ENCODE peak calls at places on chromosome 12, in four cellular contexts. Z is kidney; T is iPS-NIHi11; R is naive thymus-derived CD4-positive, alpha-beta T cell. Q is an unnamed sample.
A peak's percentile ranks its signal among the peaks of the same experiment; 100 is the strongest.

GRCh38 chr12:46167412-46167811 is 101.4 kb downstream of the SLC38A1 start:
- DNase-seq in Z (no peak), T (no peak), R (no peak), Q (no peak)

GRCh38 chr12:92403210-92404175 is 257.8 kb upstream of the BTG1 start:
- DNase-seq in Z (no peak), T (no peak), R (peak; percentile 50), Q (no peak)

GRCh38 chr12:7374423-7375144 is 69.4 kb downstream of the CD163L1 start:
- DNase-seq in Z (peak; percentile 58), T (peak; percentile 78), R (no peak), Q (peak; percentile 80)

GRCh38 chr12:25694072-25694471 is 141.0 kb upstream of the LMNTD1 start:
- DNase-seq in Z (no peak), T (no peak), R (no peak), Q (no peak)

GRCh38 chr12:116152268-116152667 is 125.2 kb downstream of the MED13L start:
- DNase-seq in Z (no peak), T (no peak), R (no peak), Q (no peak)

GRCh38 chr12:70074510-70074909 is 168.7 kb upstream of the CNOT2 start:
- DNase-seq in Z (no peak), T (peak; percentile 14), R (no peak), Q (no peak)

GRCh38 chr12:119448737-119449136 is 114.2 kb downstream of the CCDC60 start:
- DNase-seq in Z (no peak), T (no peak), R (no peak), Q (no peak)

GRCh38 chr12:78181544-78182162 is 351.0 kb downstream of the NAV3 start:
- DNase-seq in Z (no peak), T (no peak), R (no peak), Q (peak; percentile 5)

GRCh38 chr12:69684472-69684871 is 14.6 kb downstream of the BEST3 start:
- DNase-seq in Z (no peak), T (no peak), R (no peak), Q (no peak)

GRCh38 chr12:120445911-120446909 is at the start of the genes GATC and TRIAP1:
- DNase-seq in Z (peak; percentile 94), T (peak; percentile 85), R (peak; percentile 93), Q (peak; percentile 88)

GRCh38 chr12:69633061-69633460 is 22.4 kb upstream of the LRRC10 start:
- DNase-seq in Z (no peak), T (no peak), R (no peak), Q (no peak)

GRCh38 chr12:25311501-25311900 is 60.8 kb upstream of the KRAS start:
- DNase-seq in Z (no peak), T (no peak), R (no peak), Q (no peak)

GRCh38 chr12:121860257-121860656 is 1.6 kb upstream of the HPD start:
- DNase-seq in Z (no peak), T (no peak), R (no peak), Q (no peak)

GRCh38 chr12:95700316-95700785 is 90.2 kb downstream of the NTN4 start:
- DNase-seq in Z (no peak), T (no peak), R (no peak), Q (no peak)

GRCh38 chr12:117724545-117724944 is 244.2 kb downstream of the KSR2 start:
- DNase-seq in Z (no peak), T (no peak), R (no peak), Q (no peak)

GRCh38 chr12:75478395-75478794 is 2.2 kb upstream of the GLIPR1 start:
- DNase-seq in Z (no peak), T (no peak), R (no peak), Q (no peak)

GRCh38 chr12:132153501-132154340 is 9.5 kb downstream of the NOC4L start:
- DNase-seq in Z (peak; percentile 90), T (peak; percentile 98), R (peak; percentile 63), Q (peak; percentile 78)

GRCh38 chr12:4214912-4215861 is 58.4 kb upstream of the CCND2 start:
- DNase-seq in Z (no peak), T (no peak), R (peak; percentile 26), Q (no peak)

GRCh38 chr12:116959198-116959460 is 48.4 kb downstream of the FBXW8 start:
- DNase-seq in Z (no peak), T (no peak), R (no peak), Q (no peak)

GRCh38 chr12:51926718-51927117 is 19.4 kb downstream of the ACVRL1 start:
- DNase-seq in Z (no peak), T (peak; percentile 66), R (no peak), Q (peak; percentile 38)

GRCh38 chr12:31828057-31828456 is 99.2 kb upstream of the AMN1 start:
- DNase-seq in Z (no peak), T (no peak), R (no peak), Q (no peak)

GRCh38 chr12:107017042-107017441 is 30.1 kb upstream of the MTERF2 start:
- DNase-seq in Z (no peak), T (no peak), R (no peak), Q (no peak)

GRCh38 chr12:79374543-79374942 is 316.2 kb downstream of the PAWR start:
- DNase-seq in Z (no peak), T (no peak), R (no peak), Q (no peak)

GRCh38 chr12:88638388-88638787 is 58.1 kb upstream of the KITLG start:
- DNase-seq in Z (no peak), T (no peak), R (no peak), Q (no peak)

GRCh38 chr12:55743967-55744931 is 1.3 kb downstream of the GDF11 start:
- DNase-seq in Z (no peak), T (no peak), R (no peak), Q (no peak)

GRCh38 chr12:76631741-76632140 is 72.2 kb upstream of the OSBPL8 start:
- DNase-seq in Z (no peak), T (no peak), R (no peak), Q (no peak)

GRCh38 chr12:126051611-126052107 is 986.4 kb downstream of the AACS start:
- DNase-seq in Z (no peak), T (no peak), R (no peak), Q (no peak)

Q was measured in NT2/D1.